ENCODE peak calls at places on chromosomes 13 and 19, in five cellular contexts. J is GM12878, A is IMR-90, R is K562, U is HepG2. M is an unnamed sample. For H3K4me1, the result is how much of the 10 kb centered on the place peaks cover.

GRCh38 chr13:27327633-27328032 is 57.0 kb downstream of the RASL11A start:
- DNase-seq in J (no peak), A (no peak), R (no peak), U (no peak), M (no peak)

GRCh38 chr19:57279418-57280164 is 694 bp upstream of the ZNF460 start:
- DNase-seq in J (peak), A (peak), R (peak), U (peak), M (peak)

GRCh38 chr13:50812242-50812641 is 31.2 kb downstream of the DLEU7 start:
- DNase-seq in J (no peak), A (no peak), R (no peak), U (no peak), M (no peak)

GRCh38 chr13:110187501-110188161 is 119.3 kb downstream of the COL4A1 start:
- DNase-seq in J (no peak), A (peak), R (no peak), U (no peak), M (peak)

GRCh38 chr13:45398862-45399261 is 19.3 kb downstream of the SLC25A30 start:
- DNase-seq in J (no peak), A (no peak), R (no peak), U (no peak), M (no peak)

GRCh38 chr13:24050292-24050711 is 110.2 kb upstream of the SPATA13 start:
- DNase-seq in J (no peak), A (peak), R (no peak), U (no peak), M (no peak)

GRCh38 chr13:39225860-39226259 is 187.6 kb downstream of the NHLRC3 start:
- DNase-seq in J (no peak), A (no peak), R (no peak), U (no peak), M (no peak)

GRCh38 chr13:42007844-42008243 is 40.6 kb upstream of the DGKH start:
- DNase-seq in J (no peak), A (peak), R (no peak), U (no peak), M (no peak)

GRCh38 chr13:87129602-87130300 is 541.4 kb upstream of the SLITRK5 start:
- DNase-seq in J (no peak), A (peak), R (no peak), U (no peak), M (no peak)

DNA sequence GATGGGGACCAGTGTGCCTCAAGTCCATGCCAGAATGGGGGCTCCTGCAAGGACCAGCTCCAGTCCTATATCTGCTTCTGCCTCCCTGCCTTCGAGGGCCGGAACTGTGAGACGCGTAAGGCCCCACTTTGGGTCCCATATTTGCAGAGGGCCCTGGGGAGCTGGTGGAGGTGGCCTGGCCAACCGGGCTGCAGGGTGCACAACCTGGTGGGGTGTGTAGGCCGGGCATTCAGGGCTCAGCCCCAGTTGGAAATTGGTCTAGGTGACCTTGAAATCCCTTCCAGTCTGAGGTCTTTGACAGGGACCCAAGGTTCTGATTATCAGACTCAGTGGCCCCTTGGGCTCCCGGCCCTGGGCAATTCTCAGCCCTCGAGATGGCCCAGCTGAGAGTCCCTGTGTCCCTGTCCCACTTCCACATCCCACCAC is 8.3 kb downstream of the F7 start:
- DNase-seq in J (no peak), A (no peak), R (no peak), U (no peak), M (no peak)
- H3K4me1 ChIP-seq in J (under half), A (under half), R (under half), U (under half), M (under half)

DNA sequence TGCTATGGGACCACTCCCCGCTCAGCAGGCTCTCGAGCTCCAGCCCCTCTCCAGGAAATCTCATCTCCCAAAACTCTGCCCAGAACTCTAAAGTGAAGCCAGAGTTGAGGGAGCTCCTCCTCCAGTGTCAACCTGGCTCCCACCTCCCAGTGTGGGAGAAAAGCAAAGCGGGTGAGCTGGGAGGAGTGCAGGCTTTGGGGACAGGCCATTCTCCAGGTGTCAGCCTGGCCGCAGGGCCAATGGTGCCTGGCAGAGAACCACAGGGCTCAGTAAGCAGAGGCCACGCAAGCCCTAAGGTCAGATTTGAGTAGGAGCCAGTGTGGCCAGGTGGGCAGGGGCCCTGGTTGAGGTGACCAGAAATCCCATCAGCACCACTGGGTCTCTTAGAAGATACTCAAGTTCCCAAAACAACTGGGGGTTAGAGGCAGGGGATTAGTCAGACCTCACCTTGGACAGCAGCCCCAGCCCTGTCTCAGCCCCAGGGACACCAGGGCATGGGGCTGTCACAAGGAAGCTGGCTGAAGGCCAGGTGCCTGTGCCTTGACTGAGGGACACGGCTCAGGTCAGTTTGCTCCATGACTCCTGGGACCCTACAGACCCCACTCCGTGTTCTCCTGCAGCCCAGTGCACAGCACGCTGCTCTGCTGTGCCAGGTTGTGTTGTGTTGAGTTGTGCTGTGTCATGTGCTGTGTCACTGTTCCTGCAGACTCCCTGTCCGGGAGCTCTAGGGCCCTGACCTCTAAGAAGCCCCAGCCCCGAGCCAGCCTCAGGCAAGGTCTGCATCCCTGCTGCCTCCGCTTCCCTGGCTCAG is 2.8 kb upstream of the ZNF181 start:
- DNase-seq in J (no peak), A (no peak), R (peak), U (no peak), M (no peak)
- TF ChIP-seq MXI1 in J (no peak), A (no peak), R (no peak), U (no peak), M (no peak)

GRCh38 chr19:5966215-5966614 is 11.7 kb downstream of the RANBP3 start:
- DNase-seq in J (no peak), A (peak), R (no peak), U (no peak), M (no peak)
- H3K4me1 ChIP-seq in J (under half), A (half or more), R (under half), U (half or more), M (under half)

GRCh38 chr13:68174905-68175304 is 944.8 kb upstream of the PCDH9 start:
- DNase-seq in J (no peak), A (no peak), R (no peak), U (no peak), M (peak)

GRCh38 chr13:68168448-68168847 is 938.3 kb upstream of the PCDH9 start:
- DNase-seq in J (no peak), A (no peak), R (no peak), U (no peak), M (no peak)

GRCh38 chr13:68170961-68171360 is 940.8 kb upstream of the PCDH9 start:
- DNase-seq in J (no peak), A (no peak), R (no peak), U (no peak), M (no peak)

GRCh38 chr13:68176486-68176885 is 946.4 kb upstream of the PCDH9 start:
- DNase-seq in J (no peak), A (peak), R (no peak), U (no peak), M (no peak)

GRCh38 chr13:68173111-68173510 is 943.0 kb upstream of the PCDH9 start:
- DNase-seq in J (no peak), A (no peak), R (no peak), U (no peak), M (no peak)
- TF ChIP-seq MXI1 in J (no peak), A (no peak), R (no peak), U (no peak), M (no peak)